ENCODE peak calls at places on chromosomes 12 and 14, in four cellular contexts. Q is stimulated activated CD4-positive, alpha-beta T cell treated with anti-CD3 and anti-CD28 coated beads, Interleukin-4, amount 100 ng/mL, for 4 hours; W is effector memory CD8-positive, alpha-beta T cell; O is KBM-7. E is an unnamed sample.

GRCh38 chr12:46485853-46486252 is 113.3 kb upstream of the SLC38A2 start:
- DNase-seq in Q (no peak), W (no peak), O (no peak), E (no peak)

GRCh38 chr12:105740337-105740736 is 398.4 kb downstream of the NUAK1 start:
- DNase-seq in Q (no peak), W (no peak), O (no peak), E (no peak)

GRCh38 chr12:128114485-128114884 is 152.5 kb upstream of the TMEM132C start:
- DNase-seq in Q (no peak), W (no peak), O (peak), E (no peak)

GRCh38 chr12:11685716-11686115 is 36.2 kb downstream of the ETV6 start:
- DNase-seq in Q (no peak), W (no peak), O (no peak), E (no peak)

GRCh38 chr12:122449317-122449716 is 26.8 kb upstream of the CLIP1 start:
- DNase-seq in Q (no peak), W (no peak), O (peak), E (no peak)

GRCh38 chr14:54528973-54529372 is 19.3 kb downstream of the CGRRF1 start:
- DNase-seq in Q (no peak), W (no peak), O (no peak), E (no peak)

GRCh38 chr12:116425256-116426193 is 133.7 kb upstream of the MAP1LC3B2 start:
- DNase-seq in Q (no peak), W (no peak), O (no peak), E (no peak)

GRCh38 chr12:47867496-47867941 is 37.3 kb downstream of the VDR start:
- DNase-seq in Q (peak), W (no peak), O (peak), E (no peak)

GRCh38 chr12:131847456-131847855 is 19.3 kb downstream of the MMP17 start:
- DNase-seq in Q (no peak), W (no peak), O (no peak), E (no peak)

GRCh38 chr12:26696613-26697092 is 136.3 kb downstream of the ITPR2 start:
- DNase-seq in Q (no peak), W (no peak), O (no peak), E (no peak)

GRCh38 chr12:50581226-50582184 is 76.7 kb downstream of the DIP2B start:
- DNase-seq in Q (no peak), W (no peak), O (no peak), E (no peak)

GRCh38 chr12:94594443-94594825 is 55.9 kb downstream of the TMCC3 start:
- DNase-seq in Q (no peak), W (no peak), O (no peak), E (no peak)

GRCh38 chr12:52975204-52975603 is 26.3 kb downstream of the KRT18 start:
- DNase-seq in Q (no peak), W (no peak), O (no peak), E (no peak)